ENCODE peak calls at places on chromosomes 2 and 18, in eight cellular contexts. B is activated naive CD4-positive, alpha-beta T cell treated with anti-CD3 and anti-CD28 coated beads for 36 hours; P is H9; V is NCI-H1105 treated with DMSO at 0.1 percent for 48 hours; U is GM23248; S is fibroblast of gingiva; T is activated T-helper 1 cell treated with Interleukin-2 at 50 U/mL for 16 hours; G is NCI-H2029 treated with DMSO at 0.1 percent for 48 hours. N is an unnamed sample.

GRCh38 chr2:232320038-232320790 is 58.3 kb upstream of the ALPP start:
- DNase-seq in B (peak; percentile 25), P (no peak), V (no peak), U (no peak), S (no peak), T (no peak), G (no peak), N (no peak)

GRCh38 chr2:199848323-199848722 is 2.7 kb downstream of the FTCDNL1 start:
- DNase-seq in B (no peak), P (no peak), V (no peak), U (no peak), S (no peak), T (no peak), G (no peak), N (no peak)

GRCh38 chr2:113979172-113980128 is 89.6 kb downstream of the ACTR3 start:
- DNase-seq in B (peak; percentile 82), P (peak; percentile 70), V (no peak), U (no peak), S (no peak), T (peak; percentile 43), G (no peak), N (no peak)

GRCh38 chr2:174235680-174236079 is 12.7 kb downstream of the OLA1 start:
- DNase-seq in B (no peak), P (no peak), V (no peak), U (peak; percentile 6), S (peak; percentile 9), T (no peak), G (no peak), N (no peak)

GRCh38 chr2:204213588-204213987 is 277.0 kb downstream of the ICOS start:
- DNase-seq in B (no peak), P (no peak), V (no peak), U (no peak), S (no peak), T (no peak), G (no peak), N (no peak)

GRCh38 chr2:231711677-231712461 is 3.5 kb downstream of the PTMA start:
- DNase-seq in B (peak; percentile 47), P (no peak), V (no peak), U (no peak), S (no peak), T (peak; percentile 10), G (no peak), N (no peak)

GRCh38 chr2:231094671-231095346 is 30.0 kb downstream of the HTR2B start:
- DNase-seq in B (no peak), P (no peak), V (no peak), U (no peak), S (no peak), T (no peak), G (no peak), N (no peak)

GRCh38 chr2:45342-46130 is 769 bp downstream of the FAM110C start:
- DNase-seq in B (no peak), P (peak; percentile 37), V (peak; percentile 54), U (no peak), S (no peak), T (no peak), G (no peak), N (no peak)

GRCh38 chr18:48781041-48781989 is 169.4 kb downstream of the SMAD7 start:
- DNase-seq in B (no peak), P (no peak), V (no peak), U (peak; percentile 83), S (peak; percentile 9), T (no peak), G (no peak), N (no peak)

GRCh38 chr18:58076052-58076451 is 32.0 kb downstream of the NEDD4L start:
- DNase-seq in B (no peak), P (no peak), V (no peak), U (peak; percentile 7), S (no peak), T (no peak), G (no peak), N (no peak)

GRCh38 chr2:182426082-182426914 is 538 bp downstream of the PDE1A start:
- DNase-seq in B (no peak), P (no peak), V (no peak), U (peak; percentile 50), S (peak; percentile 29), T (no peak), G (no peak), N (no peak)

GRCh38 chr2:240567872-240568677 is at the start of gene RNPEPL1:
- DNase-seq in B (peak; percentile 53), P (no peak), V (peak; percentile 32), U (peak; percentile 71), S (peak; percentile 24), T (peak; percentile 52), G (no peak), N (peak; percentile 60)

GRCh38 chr2:231296401-231296800 is 98.0 kb downstream of the ARMC9 start:
- DNase-seq in B (no peak), P (no peak), V (no peak), U (no peak), S (no peak), T (no peak), G (no peak), N (no peak)

GRCh38 chr2:68222287-68222686 is 30.0 kb downstream of the PPP3R1 start:
- DNase-seq in B (no peak), P (no peak), V (no peak), U (no peak), S (no peak), T (no peak), G (no peak), N (no peak)

GRCh38 chr18:7793100-7793499 is 226.0 kb downstream of the PTPRM start:
- DNase-seq in B (no peak), P (no peak), V (no peak), U (no peak), S (no peak), T (no peak), G (no peak), N (no peak)

GRCh38 chr2:39481611-39482010 is 44.5 kb upstream of the MAP4K3 start:
- DNase-seq in B (no peak), P (no peak), V (no peak), U (peak; percentile 74), S (peak; percentile 63), T (no peak), G (no peak), N (no peak)

GRCh38 chr18:5461056-5461455 is 82.7 kb downstream of the EPB41L3 start:
- DNase-seq in B (no peak), P (no peak), V (no peak), U (peak; percentile 12), S (no peak), T (no peak), G (no peak), N (no peak)

GRCh38 chr2:10215393-10215935 is 87.2 kb upstream of the HPCAL1 start:
- DNase-seq in B (no peak), P (no peak), V (no peak), U (no peak), S (no peak), T (no peak), G (no peak), N (no peak)

GRCh38 chr2:74301262-74301661 is 42.0 kb downstream of the SLC4A5 start:
- DNase-seq in B (no peak), P (no peak), V (no peak), U (no peak), S (no peak), T (no peak), G (no peak), N (no peak)

GRCh38 chr18:49944681-49945080 is 131.3 kb upstream of the ACAA2 start:
- DNase-seq in B (peak; percentile 27), P (peak; percentile 40), V (no peak), U (peak; percentile 12), S (peak; percentile 19), T (no peak), G (no peak), N (no peak)

GRCh38 chr2:208360259-208361076 is 46.1 kb upstream of the PTH2R start:
- DNase-seq in B (no peak), P (peak; percentile 39), V (no peak), U (no peak), S (no peak), T (no peak), G (no peak), N (no peak)

GRCh38 chr2:44104855-44105271 is 63.8 kb upstream of the PPM1B start:
- DNase-seq in B (no peak), P (no peak), V (no peak), U (no peak), S (no peak), T (no peak), G (no peak), N (peak; percentile 35)

GRCh38 chr2:20563833-20564232 is 87.1 kb downstream of the HS1BP3 start:
- DNase-seq in B (no peak), P (no peak), V (no peak), U (peak; percentile 96), S (no peak), T (no peak), G (no peak), N (no peak)

GRCh38 chr18:49476664-49477411 is 10.2 kb downstream of the C18orf32 start:
- DNase-seq in B (no peak), P (no peak), V (no peak), U (peak; percentile 93), S (peak; percentile 79), T (no peak), G (no peak), N (no peak)

GRCh38 chr2:164868563-164869419 is 27.2 kb upstream of the COBLL1 start:
- DNase-seq in B (no peak), P (no peak), V (peak; percentile 47), U (peak; percentile 8), S (peak; percentile 54), T (no peak), G (no peak), N (peak; percentile 53)

GRCh38 chr2:130882991-130883390 is 46.3 kb downstream of the ARHGEF4 start:
- DNase-seq in B (no peak), P (no peak), V (no peak), U (no peak), S (no peak), T (no peak), G (no peak), N (no peak)

GRCh38 chr2:137333386-137333972 is 568.1 kb downstream of the THSD7B start:
- DNase-seq in B (no peak), P (no peak), V (no peak), U (peak; percentile 56), S (no peak), T (no peak), G (no peak), N (peak; percentile 72)

GRCh38 chr18:9400197-9400596 is 65.6 kb downstream of the TWSG1 start:
- DNase-seq in B (no peak), P (no peak), V (no peak), U (no peak), S (no peak), T (no peak), G (no peak), N (no peak)

GRCh38 chr2:71927757-71928715 is 219.6 kb downstream of the CYP26B1 start:
- DNase-seq in B (no peak), P (peak; percentile 7), V (no peak), U (peak; percentile 38), S (no peak), T (no peak), G (no peak), N (no peak)

GRCh38 chr2:133655565-133656113 is 87.4 kb upstream of the NCKAP5 start:
- DNase-seq in B (no peak), P (no peak), V (no peak), U (peak; percentile 34), S (peak; percentile 13), T (no peak), G (no peak), N (no peak)

GRCh38 chr2:37167636-37168182 is 10.9 kb upstream of the EIF2AK2 start:
- DNase-seq in B (no peak), P (no peak), V (no peak), U (peak; percentile 36), S (no peak), T (no peak), G (no peak), N (no peak)

GRCh38 chr2:64128943-64129391 is 15.3 kb downstream of the PELI1 start:
- DNase-seq in B (peak; percentile 22), P (no peak), V (no peak), U (no peak), S (no peak), T (no peak), G (no peak), N (no peak)

GRCh38 chr2:32946314-32947075 is at the start of gene LTBP1:
- DNase-seq in B (peak; percentile 67), P (peak; percentile 77), V (peak; percentile 28), U (peak; percentile 86), S (peak; percentile 60), T (peak; percentile 23), G (no peak), N (peak; percentile 78)

GRCh38 chr2:46963961-46964673 is 48.5 kb upstream of the MCFD2 start:
- DNase-seq in B (peak; percentile 37), P (no peak), V (no peak), U (peak; percentile 57), S (no peak), T (no peak), G (no peak), N (no peak)

N was measured in MM.1S.